ENCODE peak calls at places on chromosomes 3 and 15, in seven cellular contexts. W is A549, V is coronary artery, E is OCI-LY7, G is spleen, K is heart right ventricle, A is heart left ventricle. D is an unnamed sample.

GRCh38 chr3:71195492-71195891 is 388.0 kb downstream of the FOXP1 start:
- DNase-seq in K (no peak), G (no peak), W (no peak), A (no peak), E (no peak), V (no peak), D (peak; percentile 72)

GRCh38 chr3:124837730-124838186 is 49.4 kb downstream of the ITGB5 start:
- DNase-seq in A (peak; percentile 81), V (no peak), E (no peak), W (peak; percentile 99), G (peak; percentile 82), K (peak; percentile 67), D (peak; percentile 91)

GRCh38 chr3:65671004-65671403 is 367.7 kb downstream of the MAGI1 start:
- DNase-seq in A (no peak), G (no peak), V (no peak), E (no peak), W (no peak), K (no peak), D (no peak)

GRCh38 chr15:94348084-94348483 is 116.7 kb downstream of the MCTP2 start:
- DNase-seq in W (no peak), E (no peak), A (no peak), V (no peak), G (no peak), K (no peak), D (no peak)

GRCh38 chr3:42336103-42336502 is 70.1 kb upstream of the CCK start:
- DNase-seq in V (no peak), E (no peak), G (no peak), A (no peak), W (no peak), K (no peak), D (no peak)

GRCh38 chr3:100401674-100402036 is 316 bp downstream of the LNP1 start:
- DNase-seq in K (peak; percentile 31), W (no peak), E (peak; percentile 58), V (peak; percentile 76), G (peak; percentile 86), A (peak; percentile 18), D (peak; percentile 46)

GRCh38 chr3:44416031-44417030 is 61.1 kb downstream of the ZNF445 start:
- DNase-seq in V (peak; percentile 67), G (no peak), K (no peak), A (no peak), E (no peak), W (no peak), D (no peak)

GRCh38 chr3:176587089-176587488 is 610.2 kb downstream of the TBL1XR1 start:
- DNase-seq in K (no peak), V (no peak), A (no peak), W (no peak), E (no peak), G (no peak), D (no peak)

GRCh38 chr3:157204431-157204830 is 44.5 kb upstream of the CCNL1 start:
- DNase-seq in E (no peak), G (no peak), W (peak; percentile 29), V (no peak), K (no peak), A (no peak), D (no peak)

GRCh38 chr3:184377374-184377773 is 633 bp downstream of the THPO start:
- DNase-seq in G (no peak), W (no peak), K (no peak), V (no peak), E (peak; percentile 26), A (no peak), D (no peak)

GRCh38 chr3:39934696-39935095 is 125.3 kb downstream of the MYRIP start:
- DNase-seq in K (no peak), V (no peak), G (no peak), A (no peak), W (no peak), E (no peak), D (no peak)

GRCh38 chr3:58214484-58215316 is 3.9 kb upstream of the DNASE1L3 start:
- DNase-seq in E (peak; percentile 81), W (peak; percentile 31), V (peak; percentile 60), A (no peak), K (no peak), G (peak; percentile 88), D (peak; percentile 22)

GRCh38 chr3:69032137-69032536 is 18.7 kb upstream of the EOGT start:
- DNase-seq in G (no peak), E (no peak), V (no peak), W (no peak), K (no peak), A (no peak), D (peak; percentile 72)

GRCh38 chr3:178684881-178685590 is 148.8 kb downstream of the KCNMB2 start:
- DNase-seq in W (no peak), K (no peak), E (peak; percentile 2), V (no peak), G (no peak), A (no peak), D (no peak)

GRCh38 chr3:177633671-177634207 is 436.5 kb upstream of the TBL1XR1 start:
- DNase-seq in W (peak; percentile 51), E (no peak), V (no peak), A (no peak), G (no peak), K (no peak), D (peak; percentile 68)

GRCh38 chr3:128517648-128518047 is 24.6 kb upstream of the GATA2 start:
- DNase-seq in W (no peak), A (no peak), G (no peak), V (no peak), E (no peak), K (no peak), D (no peak)

GRCh38 chr3:150545419-150546225 is 674 bp downstream of the SERP1 start:
- DNase-seq in A (peak; percentile 59), E (peak; percentile 71), K (no peak), G (no peak), V (no peak), W (peak; percentile 19), D (no peak)

GRCh38 chr15:70354260-70354894 is 256.7 kb upstream of the TLE3 start:
- DNase-seq in V (peak; percentile 58), K (no peak), E (no peak), W (no peak), G (no peak), A (no peak), D (no peak)

GRCh38 chr15:29731865-29732264 is 90.4 kb downstream of the TJP1 start:
- DNase-seq in E (no peak), W (no peak), V (no peak), G (no peak), K (no peak), A (no peak), D (no peak)

GRCh38 chr3:58581328-58582091 is 4.3 kb upstream of the FAM107A start:
- DNase-seq in A (no peak), V (no peak), E (no peak), K (no peak), G (no peak), W (no peak), D (no peak)

GRCh38 chr15:75389791-75390382 is 21.5 kb upstream of the MAN2C1 start:
- DNase-seq in G (no peak), E (no peak), V (no peak), A (no peak), K (no peak), W (peak; percentile 60), D (no peak)
- H3K27ac ChIP-seq in G (no peak overlapping the region), E (no peak overlapping the region), V (no peak overlapping the region), A (no peak overlapping the region), K (no peak overlapping the region), W (peak overlapping the region; percentile 75), D (no peak overlapping the region)

DNA sequence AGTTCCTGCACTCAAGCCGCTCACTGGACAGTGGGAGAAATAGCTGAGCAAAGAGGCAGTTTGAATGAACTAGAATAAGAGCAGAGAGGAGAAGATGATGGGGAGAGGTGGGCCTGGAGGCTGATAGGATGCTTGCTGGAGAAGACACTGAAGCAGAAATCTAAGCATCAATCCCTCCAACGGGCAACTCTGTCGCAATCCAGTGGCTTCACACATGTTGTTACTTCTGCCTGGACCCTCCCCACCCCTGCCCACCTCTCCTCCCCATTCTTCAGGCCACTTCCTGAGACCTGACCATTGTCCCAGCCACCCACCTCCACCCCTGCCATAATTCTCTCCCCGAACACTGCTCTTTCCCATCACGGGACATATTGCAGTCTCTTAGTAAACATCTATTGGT is 76.0 kb downstream of the SRGAP3 start:
- DNase-seq in E (no peak), G (no peak), V (no peak), W (no peak), A (no peak), K (no peak), D (no peak)
- TF ChIP-seq CTCF in E (no peak), G (no peak), V (no peak), W (no peak), A (no peak), K (no peak), D (no peak)

GRCh38 chr3:52147804-52148203 is 6.4 kb downstream of the POC1A start:
- DNase-seq in A (no peak), V (no peak), K (no peak), W (no peak), G (peak; percentile 23), E (no peak), D (no peak)
- H3K27ac ChIP-seq in A (no peak overlapping the region), V (no peak overlapping the region), K (no peak overlapping the region), W (no peak overlapping the region), G (no peak overlapping the region), E (no peak overlapping the region), D (no peak overlapping the region)

DNA sequence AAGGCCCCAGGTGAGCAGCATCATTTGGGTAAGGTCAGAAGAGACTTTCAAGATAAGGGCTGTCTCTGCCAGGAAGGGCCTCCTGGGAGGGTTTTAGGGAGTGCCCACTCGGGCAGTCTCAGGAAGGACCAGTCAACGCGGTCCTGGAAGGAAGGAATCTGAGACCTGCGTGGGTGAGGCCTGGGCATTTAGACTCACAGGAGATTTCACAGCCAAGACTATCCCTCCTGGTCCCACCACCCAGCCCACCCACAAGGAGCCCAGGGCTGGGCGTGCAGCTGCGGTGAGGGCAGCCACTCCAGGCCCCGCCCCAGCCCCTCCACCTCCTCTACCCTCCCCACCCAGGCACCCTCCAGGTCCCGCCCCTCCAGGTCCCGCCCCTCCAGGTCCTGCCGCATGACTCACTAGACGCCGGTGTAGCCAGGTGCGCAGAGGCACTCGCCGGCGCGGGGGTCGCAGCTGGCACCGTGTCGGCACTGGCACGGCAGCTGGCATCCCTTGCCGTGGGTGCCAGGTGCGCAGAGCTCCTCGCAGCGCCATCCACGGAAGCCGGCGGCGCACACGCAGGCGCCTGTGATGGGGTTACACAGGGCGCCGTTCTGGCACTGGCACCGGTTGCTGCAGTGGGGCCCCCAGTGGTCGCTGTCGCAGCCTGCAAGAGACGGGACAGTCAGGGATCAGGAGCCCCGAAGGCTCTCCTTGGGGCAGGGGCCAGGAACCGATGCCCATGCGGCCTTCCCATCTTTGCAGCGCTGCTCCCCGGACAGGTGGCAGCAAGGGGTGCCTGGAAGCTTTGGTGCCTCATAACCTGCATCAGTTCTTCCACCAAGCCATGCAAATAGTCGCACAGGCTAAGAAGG is 112.8 kb downstream of the RAB11A start:
- DNase-seq in V (no peak), A (no peak), E (peak; percentile 75), G (peak; percentile 86), K (no peak), W (no peak), D (no peak)
- TF ChIP-seq CTCF in V (no peak), A (no peak), E (peak; percentile 77), G (no peak), K (peak; percentile 5), W (peak; percentile 24), D (peak; percentile 11)